ENCODE peak calls at places on chromosomes 6 and 20, in four cellular contexts. X is H1, W is IMR-90, T is neuronal stem cell. V is an unnamed sample.

GRCh38 chr6:89758830-89759229 is 60.8 kb downstream of the MDN1 start:
- DNase-seq in X (no peak), T (no peak), W (no peak), V (no peak)

GRCh38 chr20:39117486-39117885 is 155.3 kb downstream of the DHX35 start:
- DNase-seq in T (no peak), X (no peak), W (peak; percentile 43), V (no peak)

GRCh38 chr20:12554416-12554815 is 454.4 kb upstream of the SPTLC3 start:
- DNase-seq in X (no peak), T (no peak), W (no peak), V (no peak)

GRCh38 chr6:39714802-39715201 is 10.4 kb downstream of the KIF6 start:
- DNase-seq in T (no peak), W (no peak), X (no peak), V (no peak)

GRCh38 chr20:36808317-36809257 is 35.0 kb upstream of the DSN1 start:
- DNase-seq in W (peak; percentile 89), X (peak; percentile 29), T (peak; percentile 39), V (peak; percentile 82)

GRCh38 chr20:63260943-63261807 is 6.9 kb upstream of the NKAIN4 start:
- DNase-seq in W (no peak), T (no peak), X (no peak), V (no peak)

GRCh38 chr6:105459884-105460283 is 57.0 kb upstream of the PREP start:
- DNase-seq in W (peak; percentile 35), X (no peak), T (no peak), V (no peak)

GRCh38 chr6:56685102-56685733 is 42.5 kb upstream of the DST start:
- DNase-seq in W (no peak), T (no peak), X (no peak), V (no peak)

GRCh38 chr6:128209771-128210170 is 308.9 kb upstream of the THEMIS start:
- DNase-seq in W (peak; percentile 79), X (no peak), T (no peak), V (no peak)

GRCh38 chr6:139871165-139871710 is 496.8 kb upstream of the CITED2 start:
- DNase-seq in W (no peak), X (no peak), T (no peak), V (no peak)

GRCh38 chr6:43223175-43223574 is 6.1 kb downstream of the DNPH1 start:
- DNase-seq in X (no peak), T (no peak), W (no peak), V (no peak)

GRCh38 chr6:56046576-56046975 is 171.2 kb upstream of the BMP5 start:
- DNase-seq in T (no peak), X (no peak), W (peak; percentile 1), V (no peak)

GRCh38 chr20:37816726-37817125 is 86.2 kb upstream of the VSTM2L start:
- DNase-seq in W (peak; percentile 28), X (no peak), T (no peak), V (no peak)

GRCh38 chr20:57040924-57041323 is 225.5 kb downstream of the BMP7 start:
- DNase-seq in X (no peak), W (peak; percentile 4), T (no peak), V (no peak)

GRCh38 chr6:143197377-143197776 is 136.7 kb downstream of the AIG1 start:
- DNase-seq in X (no peak), W (no peak), T (no peak), V (no peak)

GRCh38 chr6:36050947-36051710 is 23.5 kb downstream of the MAPK14 start:
- DNase-seq in T (no peak), X (no peak), W (no peak), V (no peak)

GRCh38 chr6:51768087-51768486 is 319.3 kb downstream of the PKHD1 start:
- DNase-seq in X (no peak), T (no peak), W (no peak), V (no peak)

GRCh38 chr20:20821496-20822260 is 109.2 kb upstream of the RALGAPA2 start:
- DNase-seq in W (no peak), X (no peak), T (no peak), V (peak; percentile 78)

GRCh38 chr6:1770435-1770843 is 160.7 kb downstream of the FOXC1 start:
- DNase-seq in T (no peak), X (no peak), W (peak; percentile 37), V (no peak)

GRCh38 chr6:43916924-43917877 is 147.2 kb downstream of the VEGFA start:
- DNase-seq in T (no peak), X (no peak), W (peak; percentile 51), V (no peak)

GRCh38 chr6:119463081-119463626 is 113.6 kb upstream of the MAN1A1 start:
- DNase-seq in T (no peak), X (no peak), W (no peak), V (no peak)

GRCh38 chr6:111715321-111715720 is 109.6 kb upstream of the TRAF3IP2 start:
- DNase-seq in W (no peak), T (no peak), X (no peak), V (no peak)

GRCh38 chr6:138692978-138693909 is 80.3 kb upstream of the CCDC28A start:
- DNase-seq in T (peak; percentile 65), X (peak; percentile 62), W (peak; percentile 57), V (peak; percentile 79)

GRCh38 chr6:36326351-36326995 is 10.2 kb downstream of the BNIP5 start:
- DNase-seq in X (no peak), W (peak; percentile 27), T (peak; percentile 26), V (no peak)

GRCh38 chr6:10687582-10687981 is 6.8 kb downstream of the C6orf52 start:
- DNase-seq in T (no peak), X (no peak), W (no peak), V (no peak)

GRCh38 chr6:167513763-167514162 is 188.9 kb downstream of the TTLL2 start:
- DNase-seq in X (no peak), T (no peak), W (no peak), V (no peak)

GRCh38 chr6:33822575-33823395 is 19.0 kb upstream of the MLN start:
- DNase-seq in T (peak; percentile 24), X (peak; percentile 41), W (no peak), V (peak; percentile 88)

GRCh38 chr6:85810558-85810957 is 167.9 kb upstream of the SYNCRIP start:
- DNase-seq in T (no peak), W (no peak), X (no peak), V (no peak)

GRCh38 chr6:167235421-167236238 is 55.5 kb upstream of the UNC93A start:
- DNase-seq in X (no peak), T (no peak), W (no peak), V (no peak)

GRCh38 chr6:44735631-44735963 is 348.1 kb downstream of the CDC5L start:
- DNase-seq in W (peak; percentile 42), X (no peak), T (no peak), V (no peak)

GRCh38 chr6:111598211-111598610 is 7.5 kb downstream of the TRAF3IP2 start:
- DNase-seq in W (peak; percentile 49), T (no peak), X (no peak), V (no peak)

GRCh38 chr6:162014069-162014811 is 713.3 kb downstream of the PRKN start:
- DNase-seq in X (no peak), T (no peak), W (no peak), V (no peak)

GRCh38 chr20:19274412-19275015 is 62.1 kb downstream of the SLC24A3 start:
- DNase-seq in W (no peak), X (no peak), T (no peak), V (no peak)

GRCh38 chr20:63957690-63958441 is 1.6 kb upstream of the UCKL1 start:
- DNase-seq in X (peak; percentile 73), T (no peak), W (peak; percentile 23), V (peak; percentile 98)

GRCh38 chr6:13660273-13660672 is 45.1 kb downstream of the NOL7 start:
- DNase-seq in X (no peak), T (no peak), W (no peak), V (no peak)

DNA sequence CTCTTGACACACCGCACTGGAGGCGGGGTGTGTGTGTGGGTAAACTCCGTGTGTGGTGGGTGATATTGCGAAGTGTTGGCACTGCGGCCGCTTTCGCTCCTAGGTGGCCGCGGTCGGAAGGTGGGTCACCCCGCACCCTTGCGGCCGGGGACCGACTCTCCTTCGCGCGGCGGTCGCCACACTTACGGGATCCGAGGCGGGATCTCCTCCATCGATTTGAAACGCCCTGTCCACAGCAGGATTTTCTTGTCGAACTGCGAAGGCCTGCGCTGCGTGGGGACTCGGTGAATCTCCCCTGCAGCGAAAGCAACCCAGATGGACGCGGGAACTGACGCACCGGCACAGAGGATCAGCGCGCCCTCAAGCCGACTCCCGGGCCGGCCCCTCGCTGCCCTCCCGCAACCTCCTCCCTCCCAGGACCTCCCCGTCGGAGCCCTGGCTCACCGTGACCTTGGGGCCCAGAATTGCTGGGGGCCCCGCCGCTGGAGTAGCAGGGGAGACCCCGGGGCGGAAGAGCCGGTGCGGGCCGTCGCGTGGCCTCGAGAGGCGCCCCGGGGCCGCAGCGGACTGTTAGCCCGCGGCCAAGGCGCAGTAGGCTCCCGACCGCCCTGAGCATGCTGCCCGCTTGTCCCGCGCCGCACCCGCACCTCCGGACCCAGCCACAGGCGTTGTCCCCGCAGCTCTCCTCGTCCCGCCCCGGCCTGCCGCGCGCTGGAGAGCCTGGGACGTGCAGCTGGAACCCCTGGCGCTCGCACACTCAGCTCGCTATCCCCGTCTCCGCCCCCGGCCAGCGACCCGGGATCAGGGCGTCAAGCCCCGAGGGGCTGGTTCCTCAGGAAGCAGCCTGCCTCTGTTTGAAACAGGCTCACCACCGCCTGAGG is at the start of gene FAM162B:
- DNase-seq in X (peak; percentile 38), T (peak; percentile 40), W (peak; percentile 32), V (peak; percentile 79)
- H3K18ac ChIP-seq in X (peak within 1 kb of the TSS; percentile 2), T (peak within 1 kb of the TSS; percentile 92), W (no peak within 1 kb of the TSS), V (no peak within 1 kb of the TSS)

GRCh38 chr20:46235086-46235485 is 73.2 kb downstream of the CDH22 start:
- DNase-seq in T (no peak), X (no peak), W (no peak), V (no peak)
- H3K18ac ChIP-seq in T (no peak overlapping the region), X (no peak overlapping the region), W (no peak overlapping the region), V (no peak overlapping the region)

GRCh38 chr6:86949776-86950175 is 12.4 kb downstream of the HTR1E start:
- DNase-seq in X (no peak), T (no peak), W (no peak), V (no peak)
- H3K18ac ChIP-seq in X (no peak overlapping the region), T (no peak overlapping the region), W (no peak overlapping the region), V (no peak overlapping the region)

GRCh38 chr6:15337584-15337981 is 91.7 kb downstream of the JARID2 start:
- DNase-seq in X (no peak), T (no peak), W (no peak), V (no peak)
- H3K18ac ChIP-seq in X (no peak overlapping the region), T (no peak overlapping the region), W (no peak overlapping the region), V (no peak overlapping the region)

V was measured in H9.